ENCODE peak calls at places on chromosomes 16 and 17, in nine cellular contexts. One of them, this sample, is unnamed.

GRCh38 chr16:85448557-85449194 is 164.4 kb upstream of the GSE1 start:
- DNase-seq in EH: no peak
- DNase-seq in activated T-cell treated with anti-CD3 and anti-CD28 coated beads, Interleukin-2, amount 50 U/mL, for 24 hours: peak
- DNase-seq in erythroblast: no peak
- DNase-seq in germinal center: no peak
- DNase-seq in posterior cingulate gyrus: no peak
- DNase-seq in stimulated activated naive B cell treated with anti-CD40 and anti-IgM and Interleukin-4, amounts not matched to agents 10 μg/mL and 1 μg/mL and 100 μg/mL, for 72 hours: no peak
- DNase-seq in stimulated activated CD4-positive, alpha-beta T cell treated with anti-CD3 and anti-CD28 coated beads, Interleukin-12 subunit alpha, Interleukin-12 subunit beta, amount 100 ng/mL, for 4 hours: peak
- DNase-seq in AG08395: no peak
- DNase-seq in this sample: no peak

GRCh38 chr17:8057691-8058114 is 18.8 kb downstream of the ALOX15B start:
- DNase-seq in posterior cingulate gyrus: peak
- DNase-seq in AG08395: peak
- DNase-seq in erythroblast: peak
- DNase-seq in stimulated activated naive B cell treated with anti-CD40 and anti-IgM and Interleukin-4, amounts not matched to agents 10 μg/mL and 1 μg/mL and 100 μg/mL, for 72 hours: peak
- DNase-seq in stimulated activated CD4-positive, alpha-beta T cell treated with anti-CD3 and anti-CD28 coated beads, Interleukin-12 subunit alpha, Interleukin-12 subunit beta, amount 100 ng/mL, for 4 hours: no peak
- DNase-seq in germinal center: peak
- DNase-seq in EH: peak
- DNase-seq in activated T-cell treated with anti-CD3 and anti-CD28 coated beads, Interleukin-2, amount 50 U/mL, for 24 hours: peak
- DNase-seq in this sample: peak

GRCh38 chr16:1194665-1195392 is 30.2 kb downstream of the TPSG1 start:
- DNase-seq in posterior cingulate gyrus: no peak
- DNase-seq in stimulated activated CD4-positive, alpha-beta T cell treated with anti-CD3 and anti-CD28 coated beads, Interleukin-12 subunit alpha, Interleukin-12 subunit beta, amount 100 ng/mL, for 4 hours: peak
- DNase-seq in erythroblast: no peak
- DNase-seq in germinal center: peak
- DNase-seq in AG08395: no peak
- DNase-seq in stimulated activated naive B cell treated with anti-CD40 and anti-IgM and Interleukin-4, amounts not matched to agents 10 μg/mL and 1 μg/mL and 100 μg/mL, for 72 hours: no peak
- DNase-seq in EH: peak
- DNase-seq in activated T-cell treated with anti-CD3 and anti-CD28 coated beads, Interleukin-2, amount 50 U/mL, for 24 hours: peak
- DNase-seq in this sample: no peak

GRCh38 chr17:76914937-76915336 is 46.7 kb downstream of the MGAT5B start:
- DNase-seq in activated T-cell treated with anti-CD3 and anti-CD28 coated beads, Interleukin-2, amount 50 U/mL, for 24 hours: no peak
- DNase-seq in erythroblast: no peak
- DNase-seq in germinal center: no peak
- DNase-seq in stimulated activated naive B cell treated with anti-CD40 and anti-IgM and Interleukin-4, amounts not matched to agents 10 μg/mL and 1 μg/mL and 100 μg/mL, for 72 hours: no peak
- DNase-seq in stimulated activated CD4-positive, alpha-beta T cell treated with anti-CD3 and anti-CD28 coated beads, Interleukin-12 subunit alpha, Interleukin-12 subunit beta, amount 100 ng/mL, for 4 hours: no peak
- DNase-seq in EH: no peak
- DNase-seq in AG08395: no peak
- DNase-seq in posterior cingulate gyrus: no peak
- DNase-seq in this sample: no peak

GRCh38 chr16:8108991-8109509 is 481.3 kb downstream of the TMEM114 start:
- DNase-seq in stimulated activated naive B cell treated with anti-CD40 and anti-IgM and Interleukin-4, amounts not matched to agents 10 μg/mL and 1 μg/mL and 100 μg/mL, for 72 hours: no peak
- DNase-seq in posterior cingulate gyrus: no peak
- DNase-seq in AG08395: no peak
- DNase-seq in EH: no peak
- DNase-seq in erythroblast: no peak
- DNase-seq in stimulated activated CD4-positive, alpha-beta T cell treated with anti-CD3 and anti-CD28 coated beads, Interleukin-12 subunit alpha, Interleukin-12 subunit beta, amount 100 ng/mL, for 4 hours: no peak
- DNase-seq in germinal center: no peak
- DNase-seq in activated T-cell treated with anti-CD3 and anti-CD28 coated beads, Interleukin-2, amount 50 U/mL, for 24 hours: no peak
- DNase-seq in this sample: no peak

GRCh38 chr17:49029841-49030240 is 32.7 kb downstream of the IGF2BP1 start:
- DNase-seq in germinal center: no peak
- DNase-seq in stimulated activated CD4-positive, alpha-beta T cell treated with anti-CD3 and anti-CD28 coated beads, Interleukin-12 subunit alpha, Interleukin-12 subunit beta, amount 100 ng/mL, for 4 hours: no peak
- DNase-seq in AG08395: peak
- DNase-seq in posterior cingulate gyrus: no peak
- DNase-seq in stimulated activated naive B cell treated with anti-CD40 and anti-IgM and Interleukin-4, amounts not matched to agents 10 μg/mL and 1 μg/mL and 100 μg/mL, for 72 hours: no peak
- DNase-seq in EH: peak
- DNase-seq in erythroblast: no peak
- DNase-seq in activated T-cell treated with anti-CD3 and anti-CD28 coated beads, Interleukin-2, amount 50 U/mL, for 24 hours: no peak
- DNase-seq in this sample: no peak

GRCh38 chr16:3948378-3948995 is 68.0 kb upstream of the CREBBP start:
- DNase-seq in germinal center: no peak
- DNase-seq in AG08395: no peak
- DNase-seq in stimulated activated CD4-positive, alpha-beta T cell treated with anti-CD3 and anti-CD28 coated beads, Interleukin-12 subunit alpha, Interleukin-12 subunit beta, amount 100 ng/mL, for 4 hours: no peak
- DNase-seq in erythroblast: no peak
- DNase-seq in EH: no peak
- DNase-seq in activated T-cell treated with anti-CD3 and anti-CD28 coated beads, Interleukin-2, amount 50 U/mL, for 24 hours: no peak
- DNase-seq in stimulated activated naive B cell treated with anti-CD40 and anti-IgM and Interleukin-4, amounts not matched to agents 10 μg/mL and 1 μg/mL and 100 μg/mL, for 72 hours: no peak
- DNase-seq in posterior cingulate gyrus: no peak
- DNase-seq in this sample: no peak

GRCh38 chr16:85569615-85570212 is 43.4 kb upstream of the GSE1 start:
- DNase-seq in erythroblast: peak
- DNase-seq in EH: peak
- DNase-seq in AG08395: peak
- DNase-seq in activated T-cell treated with anti-CD3 and anti-CD28 coated beads, Interleukin-2, amount 50 U/mL, for 24 hours: peak
- DNase-seq in germinal center: no peak
- DNase-seq in stimulated activated naive B cell treated with anti-CD40 and anti-IgM and Interleukin-4, amounts not matched to agents 10 μg/mL and 1 μg/mL and 100 μg/mL, for 72 hours: peak
- DNase-seq in posterior cingulate gyrus: no peak
- DNase-seq in stimulated activated CD4-positive, alpha-beta T cell treated with anti-CD3 and anti-CD28 coated beads, Interleukin-12 subunit alpha, Interleukin-12 subunit beta, amount 100 ng/mL, for 4 hours: no peak
- DNase-seq in this sample: peak

GRCh38 chr16:70681382-70682238 is 4.2 kb downstream of the MTSS2 start:
- DNase-seq in erythroblast: no peak
- DNase-seq in germinal center: no peak
- DNase-seq in stimulated activated CD4-positive, alpha-beta T cell treated with anti-CD3 and anti-CD28 coated beads, Interleukin-12 subunit alpha, Interleukin-12 subunit beta, amount 100 ng/mL, for 4 hours: no peak
- DNase-seq in AG08395: no peak
- DNase-seq in posterior cingulate gyrus: peak
- DNase-seq in stimulated activated naive B cell treated with anti-CD40 and anti-IgM and Interleukin-4, amounts not matched to agents 10 μg/mL and 1 μg/mL and 100 μg/mL, for 72 hours: no peak
- DNase-seq in EH: no peak
- DNase-seq in activated T-cell treated with anti-CD3 and anti-CD28 coated beads, Interleukin-2, amount 50 U/mL, for 24 hours: no peak
- DNase-seq in this sample: no peak

GRCh38 chr17:65495255-65496060 is 66.0 kb downstream of the AXIN2 start:
- DNase-seq in activated T-cell treated with anti-CD3 and anti-CD28 coated beads, Interleukin-2, amount 50 U/mL, for 24 hours: peak
- DNase-seq in erythroblast: no peak
- DNase-seq in germinal center: no peak
- DNase-seq in stimulated activated CD4-positive, alpha-beta T cell treated with anti-CD3 and anti-CD28 coated beads, Interleukin-12 subunit alpha, Interleukin-12 subunit beta, amount 100 ng/mL, for 4 hours: peak
- DNase-seq in posterior cingulate gyrus: no peak
- DNase-seq in stimulated activated naive B cell treated with anti-CD40 and anti-IgM and Interleukin-4, amounts not matched to agents 10 μg/mL and 1 μg/mL and 100 μg/mL, for 72 hours: no peak
- DNase-seq in EH: no peak
- DNase-seq in AG08395: no peak
- DNase-seq in this sample: peak

GRCh38 chr16:57299009-57299718 is 14.7 kb upstream of the PLLP start:
- DNase-seq in EH: peak
- DNase-seq in stimulated activated naive B cell treated with anti-CD40 and anti-IgM and Interleukin-4, amounts not matched to agents 10 μg/mL and 1 μg/mL and 100 μg/mL, for 72 hours: no peak
- DNase-seq in germinal center: peak
- DNase-seq in stimulated activated CD4-positive, alpha-beta T cell treated with anti-CD3 and anti-CD28 coated beads, Interleukin-12 subunit alpha, Interleukin-12 subunit beta, amount 100 ng/mL, for 4 hours: peak
- DNase-seq in activated T-cell treated with anti-CD3 and anti-CD28 coated beads, Interleukin-2, amount 50 U/mL, for 24 hours: no peak
- DNase-seq in erythroblast: no peak
- DNase-seq in AG08395: peak
- DNase-seq in posterior cingulate gyrus: no peak
- DNase-seq in this sample: peak

GRCh38 chr17:58250344-58251011 is 12.1 kb downstream of the LPO start:
- DNase-seq in germinal center: no peak
- DNase-seq in activated T-cell treated with anti-CD3 and anti-CD28 coated beads, Interleukin-2, amount 50 U/mL, for 24 hours: peak
- DNase-seq in erythroblast: no peak
- DNase-seq in AG08395: no peak
- DNase-seq in EH: no peak
- DNase-seq in stimulated activated naive B cell treated with anti-CD40 and anti-IgM and Interleukin-4, amounts not matched to agents 10 μg/mL and 1 μg/mL and 100 μg/mL, for 72 hours: no peak
- DNase-seq in posterior cingulate gyrus: no peak
- DNase-seq in stimulated activated CD4-positive, alpha-beta T cell treated with anti-CD3 and anti-CD28 coated beads, Interleukin-12 subunit alpha, Interleukin-12 subunit beta, amount 100 ng/mL, for 4 hours: no peak
- DNase-seq in this sample: no peak

GRCh38 chr17:21300601-21301571 is 16.4 kb downstream of the MAP2K3 start:
- DNase-seq in germinal center: no peak
- DNase-seq in stimulated activated naive B cell treated with anti-CD40 and anti-IgM and Interleukin-4, amounts not matched to agents 10 μg/mL and 1 μg/mL and 100 μg/mL, for 72 hours: no peak
- DNase-seq in posterior cingulate gyrus: no peak
- DNase-seq in activated T-cell treated with anti-CD3 and anti-CD28 coated beads, Interleukin-2, amount 50 U/mL, for 24 hours: no peak
- DNase-seq in stimulated activated CD4-positive, alpha-beta T cell treated with anti-CD3 and anti-CD28 coated beads, Interleukin-12 subunit alpha, Interleukin-12 subunit beta, amount 100 ng/mL, for 4 hours: no peak
- DNase-seq in erythroblast: no peak
- DNase-seq in AG08395: no peak
- DNase-seq in EH: no peak
- DNase-seq in this sample: no peak

GRCh38 chr17:82103588-82104451 is 5.8 kb upstream of the FASN start:
- DNase-seq in erythroblast: no peak
- DNase-seq in EH: no peak
- DNase-seq in AG08395: no peak
- DNase-seq in stimulated activated CD4-positive, alpha-beta T cell treated with anti-CD3 and anti-CD28 coated beads, Interleukin-12 subunit alpha, Interleukin-12 subunit beta, amount 100 ng/mL, for 4 hours: no peak
- DNase-seq in posterior cingulate gyrus: no peak
- DNase-seq in activated T-cell treated with anti-CD3 and anti-CD28 coated beads, Interleukin-2, amount 50 U/mL, for 24 hours: no peak
- DNase-seq in stimulated activated naive B cell treated with anti-CD40 and anti-IgM and Interleukin-4, amounts not matched to agents 10 μg/mL and 1 μg/mL and 100 μg/mL, for 72 hours: no peak
- DNase-seq in germinal center: no peak
- DNase-seq in this sample: peak

GRCh38 chr16:85327731-85328664 is 215.7 kb upstream of the CIBAR2 start:
- DNase-seq in EH: no peak
- DNase-seq in germinal center: no peak
- DNase-seq in posterior cingulate gyrus: no peak
- DNase-seq in stimulated activated CD4-positive, alpha-beta T cell treated with anti-CD3 and anti-CD28 coated beads, Interleukin-12 subunit alpha, Interleukin-12 subunit beta, amount 100 ng/mL, for 4 hours: no peak
- DNase-seq in erythroblast: peak
- DNase-seq in AG08395: no peak
- DNase-seq in stimulated activated naive B cell treated with anti-CD40 and anti-IgM and Interleukin-4, amounts not matched to agents 10 μg/mL and 1 μg/mL and 100 μg/mL, for 72 hours: no peak
- DNase-seq in activated T-cell treated with anti-CD3 and anti-CD28 coated beads, Interleukin-2, amount 50 U/mL, for 24 hours: no peak
- DNase-seq in this sample: peak

GRCh38 chr16:67372664-67373063 is 20.6 kb downstream of the TPPP3 start:
- DNase-seq in erythroblast: peak
- DNase-seq in EH: peak
- DNase-seq in activated T-cell treated with anti-CD3 and anti-CD28 coated beads, Interleukin-2, amount 50 U/mL, for 24 hours: no peak
- DNase-seq in AG08395: peak
- DNase-seq in germinal center: no peak
- DNase-seq in stimulated activated naive B cell treated with anti-CD40 and anti-IgM and Interleukin-4, amounts not matched to agents 10 μg/mL and 1 μg/mL and 100 μg/mL, for 72 hours: no peak
- DNase-seq in stimulated activated CD4-positive, alpha-beta T cell treated with anti-CD3 and anti-CD28 coated beads, Interleukin-12 subunit alpha, Interleukin-12 subunit beta, amount 100 ng/mL, for 4 hours: no peak
- DNase-seq in posterior cingulate gyrus: no peak
- DNase-seq in this sample: no peak

GRCh38 chr17:72614871-72615626 is 477.4 kb downstream of the SLC39A11 start:
- DNase-seq in erythroblast: no peak
- DNase-seq in activated T-cell treated with anti-CD3 and anti-CD28 coated beads, Interleukin-2, amount 50 U/mL, for 24 hours: no peak
- DNase-seq in AG08395: peak
- DNase-seq in EH: peak
- DNase-seq in stimulated activated naive B cell treated with anti-CD40 and anti-IgM and Interleukin-4, amounts not matched to agents 10 μg/mL and 1 μg/mL and 100 μg/mL, for 72 hours: no peak
- DNase-seq in stimulated activated CD4-positive, alpha-beta T cell treated with anti-CD3 and anti-CD28 coated beads, Interleukin-12 subunit alpha, Interleukin-12 subunit beta, amount 100 ng/mL, for 4 hours: no peak
- DNase-seq in posterior cingulate gyrus: peak
- DNase-seq in germinal center: no peak
- DNase-seq in this sample: peak

GRCh38 chr16:27463741-27464662 is 62.0 kb downstream of the IL21R start:
- DNase-seq in germinal center: no peak
- DNase-seq in activated T-cell treated with anti-CD3 and anti-CD28 coated beads, Interleukin-2, amount 50 U/mL, for 24 hours: peak
- DNase-seq in erythroblast: no peak
- DNase-seq in posterior cingulate gyrus: no peak
- DNase-seq in EH: no peak
- DNase-seq in AG08395: no peak
- DNase-seq in stimulated activated naive B cell treated with anti-CD40 and anti-IgM and Interleukin-4, amounts not matched to agents 10 μg/mL and 1 μg/mL and 100 μg/mL, for 72 hours: no peak
- DNase-seq in stimulated activated CD4-positive, alpha-beta T cell treated with anti-CD3 and anti-CD28 coated beads, Interleukin-12 subunit alpha, Interleukin-12 subunit beta, amount 100 ng/mL, for 4 hours: no peak
- DNase-seq in this sample: no peak

GRCh38 chr17:11935734-11936406 is 61.4 kb downstream of the ZNF18 start:
- DNase-seq in stimulated activated CD4-positive, alpha-beta T cell treated with anti-CD3 and anti-CD28 coated beads, Interleukin-12 subunit alpha, Interleukin-12 subunit beta, amount 100 ng/mL, for 4 hours: no peak
- DNase-seq in germinal center: no peak
- DNase-seq in activated T-cell treated with anti-CD3 and anti-CD28 coated beads, Interleukin-2, amount 50 U/mL, for 24 hours: no peak
- DNase-seq in EH: peak
- DNase-seq in posterior cingulate gyrus: peak
- DNase-seq in AG08395: peak
- DNase-seq in erythroblast: peak
- DNase-seq in stimulated activated naive B cell treated with anti-CD40 and anti-IgM and Interleukin-4, amounts not matched to agents 10 μg/mL and 1 μg/mL and 100 μg/mL, for 72 hours: peak
- DNase-seq in this sample: peak

GRCh38 chr16:88331989-88332920 is 50.5 kb upstream of the ZNF469 start:
- DNase-seq in germinal center: no peak
- DNase-seq in activated T-cell treated with anti-CD3 and anti-CD28 coated beads, Interleukin-2, amount 50 U/mL, for 24 hours: no peak
- DNase-seq in posterior cingulate gyrus: no peak
- DNase-seq in stimulated activated naive B cell treated with anti-CD40 and anti-IgM and Interleukin-4, amounts not matched to agents 10 μg/mL and 1 μg/mL and 100 μg/mL, for 72 hours: no peak
- DNase-seq in EH: peak
- DNase-seq in stimulated activated CD4-positive, alpha-beta T cell treated with anti-CD3 and anti-CD28 coated beads, Interleukin-12 subunit alpha, Interleukin-12 subunit beta, amount 100 ng/mL, for 4 hours: no peak
- DNase-seq in erythroblast: no peak
- DNase-seq in AG08395: peak
- DNase-seq in this sample: peak

GRCh38 chr17:73591278-73592078 is 52.8 kb downstream of the SDK2 start:
- DNase-seq in AG08395: no peak
- DNase-seq in erythroblast: no peak
- DNase-seq in stimulated activated CD4-positive, alpha-beta T cell treated with anti-CD3 and anti-CD28 coated beads, Interleukin-12 subunit alpha, Interleukin-12 subunit beta, amount 100 ng/mL, for 4 hours: no peak
- DNase-seq in posterior cingulate gyrus: no peak
- DNase-seq in activated T-cell treated with anti-CD3 and anti-CD28 coated beads, Interleukin-2, amount 50 U/mL, for 24 hours: peak
- DNase-seq in stimulated activated naive B cell treated with anti-CD40 and anti-IgM and Interleukin-4, amounts not matched to agents 10 μg/mL and 1 μg/mL and 100 μg/mL, for 72 hours: peak
- DNase-seq in germinal center: peak
- DNase-seq in EH: no peak
- DNase-seq in this sample: no peak

GRCh38 chr17:77127735-77128361 is 12.9 kb upstream of the SEC14L1 start:
- DNase-seq in stimulated activated naive B cell treated with anti-CD40 and anti-IgM and Interleukin-4, amounts not matched to agents 10 μg/mL and 1 μg/mL and 100 μg/mL, for 72 hours: peak
- DNase-seq in activated T-cell treated with anti-CD3 and anti-CD28 coated beads, Interleukin-2, amount 50 U/mL, for 24 hours: peak
- DNase-seq in stimulated activated CD4-positive, alpha-beta T cell treated with anti-CD3 and anti-CD28 coated beads, Interleukin-12 subunit alpha, Interleukin-12 subunit beta, amount 100 ng/mL, for 4 hours: peak
- DNase-seq in posterior cingulate gyrus: no peak
- DNase-seq in EH: peak
- DNase-seq in AG08395: no peak
- DNase-seq in erythroblast: no peak
- DNase-seq in germinal center: no peak
- DNase-seq in this sample: peak

This sample was measured in iris pigment epithelial cell.